ENCODE peak calls at places on chromosomes 5 and 9, in four cellular contexts. One of them, this sample, is unnamed. For H3K27me3, the result is how much of the 10 kb centered on the place peaks cover.

GRCh38 chr9:82532504-82532903 is 530.4 kb downstream of the RASEF start:
- DNase-seq in H9: no peak
- DNase-seq in IMR-90: peak
- DNase-seq in H1: no peak
- DNase-seq in this sample: no peak

GRCh38 chr9:73805111-73805510 is 653.4 kb downstream of the ANXA1 start:
- DNase-seq in H1: no peak
- DNase-seq in H9: no peak
- DNase-seq in IMR-90: no peak
- DNase-seq in this sample: no peak

GRCh38 chr5:6745706-6746217 is 32.5 kb downstream of the TENT4A start:
- DNase-seq in H1: no peak
- DNase-seq in H9: no peak
- DNase-seq in IMR-90: peak
- DNase-seq in this sample: peak

GRCh38 chr9:104633976-104634520 is 16.0 kb upstream of the OR13C9 start:
- DNase-seq in H9: no peak
- DNase-seq in IMR-90: no peak
- DNase-seq in H1: no peak
- DNase-seq in this sample: no peak

GRCh38 chr5:109575506-109575905 is 114.2 kb upstream of the MAN2A1 start:
- DNase-seq in IMR-90: no peak
- DNase-seq in H9: no peak
- DNase-seq in H1: no peak
- DNase-seq in this sample: no peak

GRCh38 chr5:172403191-172403794 is 51.0 kb downstream of the SH3PXD2B start:
- DNase-seq in IMR-90: peak
- DNase-seq in H1: peak
- DNase-seq in H9: no peak
- DNase-seq in this sample: no peak

GRCh38 chr9:63817622-63818518 is 1467.1 kb downstream of the FOXD4L5 start:
- DNase-seq in IMR-90: peak
- DNase-seq in H9: peak
- DNase-seq in H1: peak
- DNase-seq in this sample: peak

GRCh38 chr9:37377688-37378612 is 44.5 kb upstream of the GRHPR start:
- DNase-seq in H9: no peak
- DNase-seq in IMR-90: no peak
- DNase-seq in H1: no peak
- DNase-seq in this sample: no peak

GRCh38 chr9:4987996-4988421 is 2.9 kb downstream of the JAK2 start:
- DNase-seq in H1: peak
- DNase-seq in IMR-90: peak
- DNase-seq in H9: peak
- DNase-seq in this sample: peak

GRCh38 chr9:117704024-117704575 is at the start of gene TLR4:
- DNase-seq in H1: no peak
- DNase-seq in H9: peak
- DNase-seq in IMR-90: no peak
- DNase-seq in this sample: peak

GRCh38 chr9:91978739-91979414 is 28.8 kb upstream of the ROR2 start:
- DNase-seq in H1: peak
- DNase-seq in IMR-90: peak
- DNase-seq in H9: peak
- DNase-seq in this sample: peak

GRCh38 chr5:82881571-82882200 is 195.5 kb downstream of the TMEM167A start:
- DNase-seq in IMR-90: no peak
- DNase-seq in H9: no peak
- DNase-seq in H1: no peak
- DNase-seq in this sample: no peak

GRCh38 chr5:90054612-90055011 is 354.9 kb downstream of the CETN3 start:
- DNase-seq in H9: no peak
- DNase-seq in H1: no peak
- DNase-seq in IMR-90: no peak
- DNase-seq in this sample: no peak

GRCh38 chr5:124619121-124619520 is 127.3 kb downstream of the ZNF608 start:
- DNase-seq in IMR-90: no peak
- DNase-seq in H9: no peak
- DNase-seq in H1: no peak
- DNase-seq in this sample: no peak

GRCh38 chr5:155092318-155092717 is 78.8 kb downstream of the KIF4B start:
- DNase-seq in IMR-90: no peak
- DNase-seq in H9: no peak
- DNase-seq in H1: no peak
- DNase-seq in this sample: no peak

GRCh38 chr9:70438341-70438924 is 24.0 kb upstream of the KLF9 start:
- DNase-seq in IMR-90: peak
- DNase-seq in H1: no peak
- DNase-seq in H9: no peak
- DNase-seq in this sample: peak

GRCh38 chr5:172544371-172545120 is 90.2 kb upstream of the SH3PXD2B start:
- DNase-seq in H1: no peak
- DNase-seq in H9: no peak
- DNase-seq in IMR-90: no peak
- DNase-seq in this sample: no peak

GRCh38 chr5:110973510-110973909 is 98.0 kb upstream of the TSLP start:
- DNase-seq in IMR-90: no peak
- DNase-seq in H1: no peak
- DNase-seq in H9: no peak
- DNase-seq in this sample: peak

GRCh38 chr5:65800775-65801174 is 78.8 kb downstream of the NLN start:
- DNase-seq in IMR-90: peak
- DNase-seq in H1: no peak
- DNase-seq in H9: no peak
- DNase-seq in this sample: no peak

DNA sequence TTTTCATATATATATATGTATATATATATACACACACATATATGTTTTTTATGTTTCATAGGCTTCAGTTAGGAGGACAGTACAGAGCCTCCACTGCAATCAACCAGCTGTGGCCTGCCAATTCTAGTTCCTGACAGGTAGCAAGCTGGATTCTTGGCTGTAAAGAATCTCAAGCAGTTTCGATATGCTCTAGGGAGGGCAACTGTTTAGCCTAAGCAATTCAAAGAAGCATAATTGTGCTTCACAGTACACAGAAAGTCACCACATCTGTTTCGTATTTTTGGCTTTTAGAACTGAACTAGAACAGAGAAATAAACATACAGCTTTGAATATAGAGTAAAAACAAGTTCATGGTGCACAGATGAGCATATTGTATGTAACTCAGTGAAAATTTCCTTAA is 152.4 kb upstream of the ARRDC3 start:
- DNase-seq in H1: no peak
- DNase-seq in H9: no peak
- DNase-seq in IMR-90: no peak
- DNase-seq in this sample: no peak
- H2BK5ac ChIP-seq in H1: no peak
- H2BK5ac ChIP-seq in H9: no peak
- H2BK5ac ChIP-seq in IMR-90: no peak
- H2BK5ac ChIP-seq in this sample: no peak

GRCh38 chr9:14419302-14419937 is 105.5 kb upstream of the NFIB start:
- DNase-seq in H1: no peak
- DNase-seq in IMR-90: no peak
- DNase-seq in H9: no peak
- DNase-seq in this sample: no peak
- H3K27me3 ChIP-seq in H1: under half
- H3K27me3 ChIP-seq in IMR-90: under half
- H3K27me3 ChIP-seq in H9: under half
- H3K27me3 ChIP-seq in this sample: under half

GRCh38 chr5:130068988-130069387 is 164.7 kb downstream of the CHSY3 start:
- DNase-seq in H9: no peak
- DNase-seq in IMR-90: no peak
- DNase-seq in H1: no peak
- DNase-seq in this sample: no peak

GRCh38 chr5:130067364-130067763 is 163.1 kb downstream of the CHSY3 start:
- DNase-seq in IMR-90: no peak
- DNase-seq in H1: no peak
- DNase-seq in H9: no peak
- DNase-seq in this sample: no peak

GRCh38 chr5:130065617-130066016 is 161.4 kb downstream of the CHSY3 start:
- DNase-seq in IMR-90: no peak
- DNase-seq in H1: no peak
- DNase-seq in H9: no peak
- DNase-seq in this sample: no peak

GRCh38 chr5:130063603-130064002 is 159.3 kb downstream of the CHSY3 start:
- DNase-seq in H1: no peak
- DNase-seq in IMR-90: no peak
- DNase-seq in H9: no peak
- DNase-seq in this sample: peak

DNA sequence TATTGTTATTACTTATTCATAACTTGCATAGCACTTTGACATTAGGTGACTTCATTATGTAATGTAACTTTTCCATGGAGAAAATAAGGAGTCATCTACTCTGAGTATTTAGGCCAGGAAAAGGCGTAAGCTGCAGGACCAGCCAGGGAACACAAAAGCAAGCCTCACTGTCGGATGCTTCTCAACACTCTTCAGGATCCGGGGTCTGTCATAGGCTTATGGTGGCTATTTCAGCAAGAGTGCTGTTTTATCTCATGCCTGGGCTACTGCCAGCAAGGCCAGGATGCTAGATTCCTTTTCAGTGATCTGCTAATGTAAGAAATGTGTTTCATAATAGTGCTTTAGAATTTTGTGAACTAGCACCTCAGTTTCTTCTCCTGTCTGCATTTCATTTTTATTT is 162.4 kb downstream of the CHSY3 start:
- DNase-seq in IMR-90: no peak
- DNase-seq in H9: no peak
- DNase-seq in H1: no peak
- DNase-seq in this sample: no peak
- H4K5ac ChIP-seq in IMR-90: no peak
- H4K5ac ChIP-seq in H9: no peak
- H4K5ac ChIP-seq in H1: no peak
- H4K5ac ChIP-seq in this sample: no peak

GRCh38 chr5:141815051-141815795 is 63.0 kb downstream of the PCDH1 start:
- DNase-seq in IMR-90: no peak
- DNase-seq in H1: no peak
- DNase-seq in H9: no peak
- DNase-seq in this sample: no peak
- H2BK5ac ChIP-seq in IMR-90: no peak
- H2BK5ac ChIP-seq in H1: peak
- H2BK5ac ChIP-seq in H9: no peak
- H2BK5ac ChIP-seq in this sample: peak

DNA sequence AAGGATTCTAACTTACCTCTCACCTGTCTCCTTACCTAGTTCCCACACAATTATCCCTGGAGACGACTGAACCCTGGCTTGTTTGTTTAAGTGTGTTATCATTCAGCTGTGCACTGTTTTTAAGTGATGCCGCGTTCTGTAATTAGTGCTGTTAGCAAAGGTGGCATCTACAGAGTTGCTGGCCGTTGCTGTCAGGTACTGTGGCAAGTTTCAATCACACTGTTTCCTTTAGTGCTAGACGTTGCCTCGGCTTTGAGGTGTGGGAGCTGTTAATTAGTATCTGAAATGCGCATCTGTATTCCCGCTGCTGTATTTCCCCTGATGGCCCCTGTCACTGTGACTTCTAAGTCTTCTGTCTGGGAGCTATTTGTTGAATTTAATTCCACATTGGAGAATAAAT is 193.8 kb upstream of the GAS1 start:
- DNase-seq in H9: no peak
- DNase-seq in IMR-90: no peak
- DNase-seq in H1: no peak
- DNase-seq in this sample: peak
- H3K27me3 ChIP-seq in H9: under half
- H3K27me3 ChIP-seq in IMR-90: under half
- H3K27me3 ChIP-seq in H1: under half
- H3K27me3 ChIP-seq in this sample: under half

DNA sequence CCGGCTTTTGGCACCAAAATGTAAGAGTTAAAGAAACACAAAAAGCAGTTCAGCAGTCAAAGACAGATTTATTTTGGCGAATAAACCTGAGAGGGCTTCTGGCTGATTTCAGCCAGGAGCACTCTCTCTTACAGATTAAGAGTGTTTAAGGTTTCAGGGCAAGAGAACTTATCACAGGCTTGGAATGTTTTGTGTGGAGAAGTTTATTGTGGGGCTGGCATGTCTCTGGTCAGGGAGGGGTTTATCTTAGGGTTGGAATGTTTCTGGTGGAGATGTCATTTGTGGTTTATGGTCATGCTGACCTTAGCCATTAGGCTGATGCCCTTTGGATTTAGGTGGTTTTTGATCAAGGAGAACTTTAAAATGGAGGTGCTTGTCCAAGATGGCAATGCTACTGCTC is 622.3 kb upstream of the PTPRD start:
- DNase-seq in H9: no peak
- DNase-seq in H1: no peak
- DNase-seq in IMR-90: no peak
- DNase-seq in this sample: peak
- H4K5ac ChIP-seq in H9: no peak
- H4K5ac ChIP-seq in H1: no peak
- H4K5ac ChIP-seq in IMR-90: no peak
- H4K5ac ChIP-seq in this sample: no peak

GRCh38 chr9:121652037-121652837 is 803 bp downstream of the DAB2IP start:
- DNase-seq in H9: peak
- DNase-seq in IMR-90: no peak
- DNase-seq in H1: no peak
- DNase-seq in this sample: peak
- H2BK5ac ChIP-seq in H9: no peak
- H2BK5ac ChIP-seq in IMR-90: no peak
- H2BK5ac ChIP-seq in H1: no peak
- H2BK5ac ChIP-seq in this sample: peak

GRCh38 chr9:95174038-95174437 is 143.5 kb downstream of the FANCC start:
- DNase-seq in H1: no peak
- DNase-seq in IMR-90: no peak
- DNase-seq in H9: no peak
- DNase-seq in this sample: no peak

GRCh38 chr9:95177617-95178016 is 139.9 kb downstream of the FANCC start:
- DNase-seq in H1: no peak
- DNase-seq in H9: no peak
- DNase-seq in IMR-90: no peak
- DNase-seq in this sample: no peak

GRCh38 chr9:95181226-95181818 is 136.2 kb downstream of the FANCC start:
- DNase-seq in IMR-90: peak
- DNase-seq in H9: no peak
- DNase-seq in H1: no peak
- DNase-seq in this sample: no peak

GRCh38 chr9:95175523-95175922 is 142.0 kb downstream of the FANCC start:
- DNase-seq in H9: no peak
- DNase-seq in H1: no peak
- DNase-seq in IMR-90: no peak
- DNase-seq in this sample: no peak

GRCh38 chr9:95176755-95177319 is 140.7 kb downstream of the FANCC start:
- DNase-seq in H9: no peak
- DNase-seq in H1: no peak
- DNase-seq in IMR-90: no peak
- DNase-seq in this sample: no peak
- H3K27me3 ChIP-seq in H9: under half
- H3K27me3 ChIP-seq in H1: under half
- H3K27me3 ChIP-seq in IMR-90: under half
- H3K27me3 ChIP-seq in this sample: under half

GRCh38 chr5:27619982-27620381 is 581.6 kb upstream of the CDH9 start:
- DNase-seq in H1: no peak
- DNase-seq in IMR-90: no peak
- DNase-seq in H9: no peak
- DNase-seq in this sample: no peak
- H4K5ac ChIP-seq in H1: no peak
- H4K5ac ChIP-seq in IMR-90: no peak
- H4K5ac ChIP-seq in H9: no peak
- H4K5ac ChIP-seq in this sample: no peak